ENCODE peak calls at places on chromosomes 4 and X, in seven cellular contexts. E, R, C, S, U, K and X are unnamed samples.

GRCh38 chrX:148271263-148271662 is 229.2 kb upstream of the AFF2 start:
- DNase-seq in S (no peak), C (no peak), E (no peak), U (no peak), R (no peak), K (no peak), X (no peak)

GRCh38 chrX:3320471-3321046 is 25.9 kb downstream of the MXRA5 start:
- DNase-seq in C (no peak), R (no peak), U (no peak), K (peak), S (no peak), E (no peak), X (no peak)

GRCh38 chrX:44303119-44303518 is 40.4 kb downstream of the EFHC2 start:
- DNase-seq in E (no peak), U (no peak), C (no peak), R (no peak), K (no peak), S (no peak), X (no peak)

GRCh38 chrX:110162867-110163266 is 155.0 kb downstream of the AMMECR1 start:
- DNase-seq in R (no peak), U (no peak), S (no peak), C (no peak), K (no peak), E (no peak), X (no peak)

GRCh38 chr4:40933272-40934053 is 183.7 kb downstream of the NSUN7 start:
- DNase-seq in S (peak), K (no peak), E (no peak), U (no peak), R (no peak), C (no peak), X (no peak)

GRCh38 chrX:20267924-20268701 is 1.4 kb upstream of the RPS6KA3 start:
- DNase-seq in R (peak), C (no peak), S (peak), K (no peak), E (no peak), U (no peak), X (no peak)

GRCh38 chr4:52234539-52235174 is 183.6 kb downstream of the SPATA18 start:
- DNase-seq in U (peak), R (peak), C (no peak), E (no peak), K (peak), S (no peak), X (no peak)

GRCh38 chr4:8495803-8496202 is 55.2 kb downstream of the TRMT44 start:
- DNase-seq in R (no peak), K (no peak), U (no peak), S (no peak), E (no peak), C (no peak), X (no peak)

GRCh38 chr4:108118505-108118904 is 50.2 kb downstream of the LEF1 start:
- DNase-seq in R (no peak), C (no peak), K (no peak), S (no peak), E (no peak), U (no peak), X (no peak)

GRCh38 chrX:9465380-9466114 is 689 bp downstream of the TBL1X start:
- DNase-seq in K (no peak), R (peak), E (no peak), S (no peak), U (no peak), C (peak), X (peak)